ENCODE peak calls at places on chromosome 2, in five cellular contexts. V, Z, X, N and J are unnamed samples.

GRCh38 chr2:5560981-5561380 is 131.2 kb upstream of the SOX11 start:
- DNase-seq in N (no peak), Z (no peak), X (no peak), V (no peak), J (no peak)

GRCh38 chr2:228987441-228988155 is 283.5 kb downstream of the PID1 start:
- DNase-seq in N (no peak), X (no peak), Z (no peak), V (no peak), J (no peak)

GRCh38 chr2:64910972-64911433 is 78.2 kb upstream of the SLC1A4 start:
- DNase-seq in X (no peak), V (peak; percentile 16), N (no peak), Z (no peak), J (no peak)

GRCh38 chr2:97011977-97012569 is 25.7 kb upstream of the FAM178B start:
- DNase-seq in V (peak; percentile 81), Z (no peak), N (no peak), X (no peak), J (no peak)

GRCh38 chr2:155431004-155431507 is 732.6 kb downstream of the KCNJ3 start:
- DNase-seq in V (no peak), N (no peak), Z (no peak), X (no peak), J (no peak)

GRCh38 chr2:207984765-207985480 is 40.4 kb downstream of the PLEKHM3 start:
- DNase-seq in N (no peak), X (no peak), V (no peak), Z (no peak), J (no peak)

GRCh38 chr2:97751752-97752151 is 38.4 kb downstream of the ZAP70 start:
- DNase-seq in N (no peak), V (no peak), X (no peak), Z (no peak), J (no peak)

GRCh38 chr2:234701841-234702240 is 205.0 kb upstream of the ARL4C start:
- DNase-seq in V (no peak), X (no peak), N (no peak), Z (no peak), J (no peak)

GRCh38 chr2:18987592-18988073 is 370.8 kb downstream of the OSR1 start:
- DNase-seq in V (peak; percentile 48), N (no peak), X (peak; percentile 17), Z (no peak), J (no peak)

GRCh38 chr2:60351802-60352201 is 201.7 kb downstream of the BCL11A start:
- DNase-seq in Z (peak; percentile 43), X (peak; percentile 44), V (no peak), N (no peak), J (no peak)

GRCh38 chr2:1868683-1869141 is 124.4 kb upstream of the PXDN start:
- DNase-seq in Z (peak; percentile 46), X (no peak), N (peak; percentile 51), V (no peak), J (peak; percentile 65)

GRCh38 chr2:11270891-11271290 is 73.5 kb downstream of the ROCK2 start:
- DNase-seq in V (peak; percentile 44), Z (no peak), X (no peak), N (no peak), J (no peak)